ENCODE peak calls at places on chromosomes 4 and X, in nine cellular contexts. B is aorta; R is right atrium auricular region; P is stomach; G is IMR-90; Z is ascending aorta; H is CD8-positive, alpha-beta T cell; I is left lung; L is adipocyte. T is an unnamed sample.
A peak's percentile ranks its signal among the peaks of the same experiment; 100 is the strongest.

GRCh38 chr4:164012396-164013027 is 518.0 kb downstream of the TMA16 start:
- DNase-seq in B (no peak), R (no peak), P (peak; percentile 48), G (no peak), Z (no peak), H (no peak), I (no peak), L (no peak), T (no peak)

GRCh38 chr4:104064650-104065577 is 345.1 kb upstream of the TACR3 start:
- DNase-seq in B (peak; percentile 32), R (no peak), P (peak; percentile 29), G (no peak), Z (no peak), H (no peak), I (peak; percentile 32), L (peak; percentile 29), T (no peak)

GRCh38 chr4:7394681-7395451 is 39.9 kb downstream of the PSAPL1 start:
- DNase-seq in B (no peak), R (peak; percentile 46), P (peak; percentile 23), G (no peak), Z (peak; percentile 37), H (no peak), I (peak; percentile 19), L (no peak), T (peak; percentile 60)

GRCh38 chrX:133085785-133086184 is 11.1 kb downstream of the USP26 start:
- DNase-seq in B (no peak), R (no peak), P (no peak), G (no peak), Z (no peak), H (no peak), I (peak; percentile 43), L (no peak), T (no peak)

GRCh38 chr4:134027931-134028330 is 173.7 kb downstream of the PABPC4L start:
- DNase-seq in B (no peak), R (no peak), P (no peak), G (peak; percentile 69), Z (no peak), H (no peak), I (no peak), L (peak; percentile 62), T (no peak)

GRCh38 chr4:60794372-60794771 is 405.8 kb upstream of the ADGRL3 start:
- DNase-seq in B (peak; percentile 43), R (no peak), P (no peak), G (no peak), Z (no peak), H (no peak), I (no peak), L (no peak), T (no peak)

GRCh38 chr4:44806076-44806475 is 79.7 kb upstream of the GNPDA2 start:
- DNase-seq in B (no peak), R (no peak), P (no peak), G (no peak), Z (no peak), H (no peak), I (no peak), L (no peak), T (no peak)

GRCh38 chr4:44425614-44426208 is 22.9 kb downstream of the KCTD8 start:
- DNase-seq in B (no peak), R (no peak), P (no peak), G (peak; percentile 2), Z (no peak), H (no peak), I (no peak), L (peak; percentile 7), T (no peak)

GRCh38 chr4:186724861-186725419 is 1.3 kb upstream of the FAT1 start:
- DNase-seq in B (no peak), R (no peak), P (no peak), G (peak; percentile 40), Z (no peak), H (no peak), I (no peak), L (peak; percentile 50), T (no peak)

GRCh38 chr4:113686950-113687718 is 74.4 kb downstream of the CAMK2D start:
- DNase-seq in B (no peak), R (no peak), P (no peak), G (peak; percentile 55), Z (no peak), H (no peak), I (no peak), L (peak; percentile 40), T (no peak)

GRCh38 chr4:88616275-88616996 is 24.2 kb downstream of the HERC3 start:
- DNase-seq in B (no peak), R (no peak), P (no peak), G (peak; percentile 77), Z (no peak), H (no peak), I (no peak), L (peak; percentile 71), T (no peak)

DNA sequence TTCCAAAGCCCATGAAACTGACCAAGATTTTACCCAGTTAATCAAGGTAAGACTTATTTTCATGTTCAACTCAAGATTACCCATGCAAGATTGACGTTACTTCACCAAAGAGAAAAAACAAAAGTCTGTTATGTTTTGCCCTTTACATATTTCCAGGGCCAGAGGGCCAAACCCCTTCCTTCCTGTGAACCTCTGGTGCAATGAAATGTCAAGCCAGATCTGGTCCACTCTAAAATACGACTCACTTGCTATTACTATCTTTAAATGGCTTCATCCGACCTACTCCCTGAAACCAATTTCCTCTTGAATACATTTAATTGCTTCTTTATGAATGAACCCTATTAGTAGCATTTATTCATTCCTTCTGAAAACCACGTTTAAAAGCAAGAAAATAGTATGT is 33.0 kb downstream of the TSPAN5 start:
- DNase-seq in B (no peak), R (no peak), P (no peak), G (no peak), Z (no peak), H (no peak), I (no peak), L (no peak), T (no peak)
- H3K4me1 ChIP-seq in B (no peaks in the 10 kb centered on the region), R (no peaks in the 10 kb centered on the region), P (peaks cover 10% of the 10 kb centered on the region), G (peaks cover 14% of the 10 kb centered on the region), Z (peaks cover 18% of the 10 kb centered on the region), H (peaks cover 17% of the 10 kb centered on the region), I (peaks cover 10% of the 10 kb centered on the region), L (peaks cover 34% of the 10 kb centered on the region), T (peaks cover 36% of the 10 kb centered on the region)

GRCh38 chr4:36235306-36235705 is 9.0 kb downstream of the ARAP2 start:
- DNase-seq in B (no peak), R (no peak), P (no peak), G (peak; percentile 7), Z (no peak), H (no peak), I (no peak), L (no peak), T (no peak)

GRCh38 chr4:36233567-36234266 is 10.6 kb downstream of the ARAP2 start:
- DNase-seq in B (no peak), R (no peak), P (no peak), G (no peak), Z (no peak), H (no peak), I (no peak), L (no peak), T (no peak)

GRCh38 chr4:36236159-36236558 is 8.2 kb downstream of the ARAP2 start:
- DNase-seq in B (no peak), R (no peak), P (no peak), G (no peak), Z (no peak), H (no peak), I (no peak), L (no peak), T (no peak)

GRCh38 chr4:36241771-36242170 is 2.5 kb downstream of the ARAP2 start:
- DNase-seq in B (no peak), R (no peak), P (no peak), G (no peak), Z (no peak), H (no peak), I (no peak), L (no peak), T (no peak)

DNA sequence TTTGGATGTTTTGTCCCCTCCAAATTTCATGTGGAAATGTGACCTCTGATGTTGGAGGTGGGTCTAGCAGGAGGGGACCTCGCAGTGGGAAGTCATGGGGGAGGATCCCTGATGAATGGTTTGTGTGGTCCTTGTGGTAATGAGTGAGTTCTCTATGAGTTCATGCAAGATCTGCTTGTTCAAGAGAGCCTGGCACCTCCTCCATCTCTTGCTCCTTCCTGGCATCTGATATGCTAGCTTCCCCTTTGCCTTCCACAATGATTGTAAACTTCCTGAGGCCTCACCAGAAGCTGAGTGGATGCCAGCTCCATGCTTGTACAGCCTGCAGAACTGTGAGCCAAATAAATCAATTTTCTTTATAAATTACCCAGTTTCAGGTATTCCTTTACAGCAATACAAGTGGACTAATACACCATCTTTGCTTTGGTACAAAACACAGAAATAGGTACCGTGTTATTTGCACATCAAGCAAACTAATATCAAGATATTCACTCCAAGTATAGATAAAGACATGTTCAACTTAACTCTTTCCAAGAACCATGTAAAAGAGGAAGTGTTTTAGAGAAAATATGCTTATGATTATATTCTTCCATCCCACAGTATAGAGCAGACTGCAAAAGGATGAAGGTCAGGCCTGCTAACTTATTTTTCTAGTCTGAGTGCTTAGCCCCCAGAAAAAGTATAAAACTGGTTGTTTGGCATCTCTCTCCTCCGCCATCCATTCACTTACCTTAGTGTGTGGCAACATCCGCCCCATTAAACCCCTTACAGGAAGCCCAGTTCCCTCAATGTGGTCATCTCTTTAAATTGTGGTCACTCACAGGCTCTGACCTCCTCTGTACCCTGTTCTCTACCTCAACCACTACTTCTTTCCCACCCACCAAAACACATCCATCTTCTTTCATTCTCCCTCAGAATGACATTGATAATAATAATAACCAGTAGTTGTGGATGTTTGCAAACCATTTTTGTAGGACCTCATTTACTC is 6.7 kb downstream of the ARAP2 start:
- DNase-seq in B (no peak), R (no peak), P (no peak), G (no peak), Z (no peak), H (no peak), I (no peak), L (no peak), T (no peak)
- H3K9me3 ChIP-seq in B (peaks cover 3% of the 10 kb centered on the region), R (no peaks in the 10 kb centered on the region), P (no peaks in the 10 kb centered on the region), G (no peaks in the 10 kb centered on the region), Z (no peaks in the 10 kb centered on the region), H (no peaks in the 10 kb centered on the region), I (peaks cover 8% of the 10 kb centered on the region), L (no peaks in the 10 kb centered on the region), T (no peaks in the 10 kb centered on the region)

DNA sequence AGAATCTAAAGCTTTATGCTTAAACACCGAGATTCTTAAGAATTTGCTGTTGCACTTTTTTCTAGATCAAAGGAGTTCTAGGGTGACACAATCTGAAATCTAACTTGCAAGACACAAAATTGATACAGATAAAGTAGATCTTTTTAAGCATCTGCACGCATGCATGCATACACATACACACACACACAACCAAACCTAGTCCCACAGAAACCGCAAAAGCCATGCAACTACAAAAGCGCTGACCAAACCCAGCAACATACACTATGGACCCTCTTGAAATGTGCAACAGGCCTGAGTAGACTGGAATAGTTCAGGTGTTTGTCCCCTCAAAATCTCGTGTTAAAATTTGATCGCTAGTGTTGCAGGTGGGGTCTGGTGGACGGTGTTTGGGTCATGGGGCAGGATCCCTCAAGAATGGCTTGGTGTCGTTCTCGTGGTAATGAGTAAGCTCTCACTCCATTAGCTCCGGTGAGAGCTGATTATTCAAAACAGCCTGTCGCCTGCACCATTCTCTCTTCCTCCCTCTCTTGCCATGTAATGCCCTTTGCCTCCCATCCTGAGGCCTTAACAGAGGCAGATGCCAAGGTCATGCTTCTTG is 52.7 kb downstream of the IRF2 start:
- DNase-seq in B (no peak), R (no peak), P (no peak), G (no peak), Z (no peak), H (no peak), I (no peak), L (no peak), T (no peak)
- H3K4me1 ChIP-seq in B (no peaks in the 10 kb centered on the region), R (no peaks in the 10 kb centered on the region), P (peaks cover 16% of the 10 kb centered on the region), G (peaks cover 20% of the 10 kb centered on the region), Z (no peaks in the 10 kb centered on the region), H (peaks cover 27% of the 10 kb centered on the region), I (peaks cover 9% of the 10 kb centered on the region), L (peaks cover 17% of the 10 kb centered on the region), T (peaks cover 66% of the 10 kb centered on the region)

GRCh38 chr4:127849505-127850234 is 31.0 kb upstream of the PLK4 start:
- DNase-seq in B (no peak), R (no peak), P (no peak), G (no peak), Z (no peak), H (no peak), I (no peak), L (peak; percentile 10), T (no peak)
- H3K9me3 ChIP-seq in B (no peaks in the 10 kb centered on the region), R (peaks cover 3% of the 10 kb centered on the region), P (peaks cover 20% of the 10 kb centered on the region), G (peaks cover 6% of the 10 kb centered on the region), Z (peaks cover 21% of the 10 kb centered on the region), H (no peaks in the 10 kb centered on the region), I (peaks cover 65% of the 10 kb centered on the region), L (peaks cover 37% of the 10 kb centered on the region), T (peaks cover 5% of the 10 kb centered on the region)